ENCODE peak calls at places on chromosomes 5 and 9, in seven cellular contexts. T, X, K, F, O, Q and C are unnamed samples.

GRCh38 chr9:123432331-123433236 is 76.6 kb downstream of the CRB2 start:
- DNase-seq in T (no peak), X (no peak), K (no peak), F (no peak), O (no peak), Q (no peak), C (no peak)

GRCh38 chr9:127783111-127783621 is 2.7 kb upstream of the CDK9 start:
- DNase-seq in T (no peak), X (no peak), K (no peak), F (peak), O (no peak), Q (no peak), C (peak)

GRCh38 chr9:98399950-98400683 is 144.7 kb upstream of the TBC1D2 start:
- DNase-seq in T (no peak), X (no peak), K (no peak), F (no peak), O (no peak), Q (no peak), C (no peak)

GRCh38 chr5:98840946-98841345 is 67.5 kb downstream of the RGMB start:
- DNase-seq in T (no peak), X (no peak), K (no peak), F (no peak), O (no peak), Q (no peak), C (no peak)

GRCh38 chr5:111983459-111983858 is 226.5 kb upstream of the NREP start:
- DNase-seq in T (no peak), X (no peak), K (no peak), F (no peak), O (no peak), Q (no peak), C (no peak)

GRCh38 chr9:13568851-13569618 is 289.5 kb upstream of the MPDZ start:
- DNase-seq in T (no peak), X (no peak), K (no peak), F (no peak), O (no peak), Q (peak), C (no peak)

GRCh38 chr9:20271723-20272122 is 350.6 kb downstream of the MLLT3 start:
- DNase-seq in T (no peak), X (no peak), K (no peak), F (no peak), O (no peak), Q (no peak), C (no peak)

GRCh38 chr5:127875235-127876021 is 172.2 kb downstream of the CCDC192 start:
- DNase-seq in T (peak), X (peak), K (peak), F (peak), O (peak), Q (peak), C (peak)

GRCh38 chr5:37834542-37835399 is 5.1 kb downstream of the GDNF start:
- DNase-seq in T (no peak), X (no peak), K (no peak), F (no peak), O (no peak), Q (peak), C (no peak)

GRCh38 chr5:157993201-157993600 is 134.3 kb upstream of the CLINT1 start:
- DNase-seq in T (no peak), X (no peak), K (no peak), F (no peak), O (no peak), Q (no peak), C (no peak)

GRCh38 chr5:65186646-65187227 is 295.0 kb downstream of the ADAMTS6 start:
- DNase-seq in T (peak), X (no peak), K (no peak), F (no peak), O (no peak), Q (no peak), C (no peak)

GRCh38 chr9:113879318-113879717 is 3.2 kb downstream of the ZNF618 start:
- DNase-seq in T (no peak), X (no peak), K (no peak), F (no peak), O (no peak), Q (no peak), C (no peak)

GRCh38 chr5:39447059-39447458 is 22.3 kb upstream of the DAB2 start:
- DNase-seq in T (peak), X (no peak), K (no peak), F (no peak), O (no peak), Q (no peak), C (no peak)

GRCh38 chr9:117411547-117411946 is 3.3 kb downstream of the ASTN2 start:
- DNase-seq in T (no peak), X (no peak), K (peak), F (no peak), O (no peak), Q (peak), C (no peak)

GRCh38 chr9:91116226-91116625 is 245.5 kb downstream of the AUH start:
- DNase-seq in T (no peak), X (no peak), K (no peak), F (no peak), O (no peak), Q (no peak), C (no peak)

GRCh38 chr9:94896512-94896911 is 170.0 kb downstream of the AOPEP start:
- DNase-seq in T (no peak), X (no peak), K (no peak), F (no peak), O (no peak), Q (no peak), C (no peak)

GRCh38 chr9:133449760-133450159 is 10.0 kb upstream of the CACFD1 start:
- DNase-seq in T (peak), X (no peak), K (peak), F (no peak), O (no peak), Q (no peak), C (no peak)

GRCh38 chr9:93603906-93604326 is 27.5 kb downstream of the PHF2 start:
- DNase-seq in T (no peak), X (no peak), K (no peak), F (no peak), O (no peak), Q (no peak), C (no peak)

GRCh38 chr9:35618854-35619799 is 914 bp upstream of the CD72 start:
- DNase-seq in T (no peak), X (peak), K (no peak), F (peak), O (no peak), Q (no peak), C (peak)

GRCh38 chr9:129923589-129923988 is 88.3 kb downstream of the USP20 start:
- DNase-seq in T (no peak), X (no peak), K (no peak), F (no peak), O (no peak), Q (no peak), C (no peak)

GRCh38 chr5:172293054-172293744 is 9.6 kb upstream of the UBTD2 start:
- DNase-seq in T (peak), X (no peak), K (peak), F (peak), O (no peak), Q (peak), C (no peak)

GRCh38 chr5:136082390-136083193 is 50.1 kb upstream of the SMAD5 start:
- DNase-seq in T (no peak), X (no peak), K (peak), F (peak), O (no peak), Q (peak), C (no peak)

GRCh38 chr5:108315829-108316228 is 66.1 kb downstream of the FBXL17 start:
- DNase-seq in T (peak), X (no peak), K (no peak), F (no peak), O (no peak), Q (no peak), C (no peak)

GRCh38 chr5:69099302-69099701 is 5.5 kb downstream of the SLC30A5 start:
- DNase-seq in T (no peak), X (no peak), K (no peak), F (no peak), O (no peak), Q (peak), C (no peak)

GRCh38 chr5:175731172-175731571 is 73.3 kb downstream of the HRH2 start:
- DNase-seq in T (no peak), X (no peak), K (no peak), F (no peak), O (no peak), Q (no peak), C (no peak)

GRCh38 chr5:97164846-97165245 is 18.2 kb downstream of the RIOK2 start:
- DNase-seq in T (no peak), X (no peak), K (no peak), F (no peak), O (no peak), Q (no peak), C (no peak)

GRCh38 chr5:17213938-17214337 is 3.5 kb upstream of the BASP1 start:
- DNase-seq in T (no peak), X (no peak), K (no peak), F (no peak), O (no peak), Q (no peak), C (no peak)

GRCh38 chr9:88108779-88109178 is 29.5 kb downstream of the SPATA31C2 start:
- DNase-seq in T (no peak), X (no peak), K (no peak), F (no peak), O (no peak), Q (peak), C (no peak)